ENCODE peak calls at places on chromosomes 1 and 21, in seven cellular contexts. B is SK-N-SH, C is OCI-LY7, Z is hepatocyte, A is MM.1S, D is HCT116, N is PC-3. Q is an unnamed sample.

GRCh38 chr1:94970783-94971182 is 43.9 kb upstream of the CNN3 start:
- DNase-seq in A (no peak), N (peak), Z (no peak), C (no peak), B (peak), D (no peak), Q (peak)

GRCh38 chr1:59116920-59117542 is 179.9 kb upstream of the FGGY start:
- DNase-seq in A (no peak), C (no peak), N (peak), B (no peak), Z (no peak), D (no peak), Q (peak)

GRCh38 chr1:108646661-108647269 is 14.1 kb downstream of the HENMT1 start:
- DNase-seq in Z (peak), N (peak), D (no peak), C (peak), A (no peak), B (no peak), Q (no peak)

GRCh38 chr1:63322944-63323865 is 838 bp downstream of the FOXD3 start:
- DNase-seq in B (peak), Z (peak), C (no peak), N (no peak), D (no peak), A (no peak), Q (peak)

GRCh38 chr1:94602312-94602711 is 60.8 kb upstream of the F3 start:
- DNase-seq in C (no peak), A (peak), Z (no peak), B (no peak), D (no peak), N (peak), Q (no peak)

GRCh38 chr1:106049595-106049994 is 1006.9 kb upstream of the PRMT6 start:
- DNase-seq in A (no peak), C (no peak), N (peak), Z (peak), D (no peak), B (no peak), Q (no peak)

GRCh38 chr1:228283043-228283371 is 75.2 kb downstream of the OBSCN start:
- DNase-seq in N (no peak), D (no peak), C (no peak), A (no peak), B (no peak), Z (no peak), Q (no peak)

GRCh38 chr1:56707379-56707778 is 62.3 kb downstream of the PRKAA2 start:
- DNase-seq in Z (no peak), B (no peak), D (no peak), A (peak), N (no peak), C (no peak), Q (no peak)

GRCh38 chr1:183155939-183156338 is 30.1 kb upstream of the LAMC2 start:
- DNase-seq in D (no peak), C (no peak), N (no peak), A (no peak), Z (no peak), B (no peak), Q (no peak)

GRCh38 chr1:83500987-83501591 is 497.8 kb downstream of the TTLL7 start:
- DNase-seq in B (no peak), N (no peak), C (no peak), D (no peak), Z (peak), A (no peak), Q (no peak)

GRCh38 chr1:157410457-157410856 is 141.9 kb downstream of the FCRL5 start:
- DNase-seq in N (no peak), C (no peak), D (no peak), A (no peak), B (no peak), Z (no peak), Q (no peak)

GRCh38 chr1:25609921-25610320 is 6.7 kb upstream of the MAN1C1 start:
- DNase-seq in D (no peak), Z (peak), A (no peak), C (no peak), B (peak), N (no peak), Q (peak)

GRCh38 chr1:42931108-42931539 is 27.5 kb downstream of the SLC2A1 start:
- DNase-seq in A (peak), N (peak), C (peak), Z (peak), B (peak), D (no peak), Q (peak)

GRCh38 chr1:10788592-10789006 is 7.8 kb downstream of the CASZ1 start:
- DNase-seq in Z (peak), C (no peak), B (peak), A (no peak), D (no peak), N (peak), Q (peak)

GRCh38 chr1:150813028-150813707 is 5.1 kb upstream of the CTSK start:
- DNase-seq in A (peak), N (peak), Z (peak), D (peak), B (peak), C (peak), Q (peak)

GRCh38 chr1:204361781-204362180 is 2.1 kb upstream of the PLEKHA6 start:
- DNase-seq in B (no peak), D (no peak), C (no peak), A (no peak), N (no peak), Z (no peak), Q (no peak)

GRCh38 chr1:183019126-183019740 is 4.0 kb upstream of the LAMC1 start:
- DNase-seq in D (no peak), Z (no peak), A (no peak), N (peak), C (no peak), B (no peak), Q (no peak)

GRCh38 chr1:116770625-116771024 is 16.4 kb downstream of the CD2 start:
- DNase-seq in B (no peak), D (no peak), C (no peak), A (peak), Z (no peak), N (no peak), Q (no peak)

GRCh38 chr1:9128161-9128519 is 762 bp downstream of the GPR157 start:
- DNase-seq in B (peak), D (no peak), A (no peak), N (peak), Z (peak), C (no peak), Q (no peak)

GRCh38 chr1:188433428-188433827 is 1604.7 kb downstream of the PLA2G4A start:
- DNase-seq in Z (no peak), C (no peak), B (no peak), A (no peak), N (peak), D (no peak), Q (no peak)

GRCh38 chr1:225691377-225691776 is 38.5 kb upstream of the ENAH start:
- DNase-seq in D (no peak), N (peak), C (no peak), Z (peak), B (no peak), A (no peak), Q (no peak)

GRCh38 chr1:19869929-19870328 is 12.3 kb upstream of the OTUD3 start:
- DNase-seq in N (peak), B (no peak), D (no peak), C (no peak), Z (peak), A (no peak), Q (no peak)

GRCh38 chr21:43712268-43712942 is 6.5 kb upstream of the PDXK start:
- DNase-seq in C (no peak), A (no peak), D (peak), N (peak), B (no peak), Z (peak), Q (no peak)

GRCh38 chr1:26285366-26286063 is 5.6 kb downstream of the SH3BGRL3 start:
- DNase-seq in Z (no peak), D (peak), B (peak), N (peak), A (no peak), C (peak), Q (peak)

GRCh38 chr1:29706936-29707335 is 470.6 kb downstream of the PTPRU start:
- DNase-seq in B (peak), N (peak), Z (peak), A (peak), C (peak), D (no peak), Q (peak)

GRCh38 chr21:38349111-38349746 is 92.4 kb downstream of the KCNJ15 start:
- DNase-seq in C (no peak), A (no peak), B (no peak), N (no peak), Z (no peak), D (no peak), Q (no peak)

GRCh38 chr1:15051898-15052528 is 101.5 kb upstream of the TMEM51 start:
- DNase-seq in D (no peak), B (no peak), N (no peak), A (no peak), Z (no peak), C (no peak), Q (no peak)

GRCh38 chr1:56525463-56526155 is 53.8 kb downstream of the PLPP3 start:
- DNase-seq in Z (no peak), D (no peak), N (peak), A (peak), C (peak), B (no peak), Q (no peak)

GRCh38 chr1:151408891-151409290 is 9.5 kb downstream of the PSMB4 start:
- DNase-seq in C (no peak), N (no peak), Z (no peak), D (no peak), A (no peak), B (no peak), Q (no peak)

GRCh38 chr1:31573261-31573660 is 3.1 kb upstream of the TINAGL1 start:
- DNase-seq in N (no peak), Z (no peak), A (no peak), B (no peak), C (no peak), D (no peak), Q (no peak)

GRCh38 chr1:117201808-117202207 is 8.9 kb downstream of the VTCN1 start:
- DNase-seq in B (no peak), N (no peak), D (no peak), A (no peak), C (no peak), Z (no peak), Q (no peak)

GRCh38 chr1:86169625-86170024 is 13.1 kb upstream of the COL24A1 start:
- DNase-seq in N (peak), C (no peak), Z (no peak), A (no peak), B (no peak), D (no peak), Q (no peak)

GRCh38 chr1:192171123-192171522 is 12.9 kb downstream of the RGS18 start:
- DNase-seq in A (no peak), C (no peak), B (no peak), D (no peak), N (no peak), Z (no peak), Q (no peak)

GRCh38 chr1:235855811-235856429 is 10.8 kb downstream of the LYST start:
- DNase-seq in Z (no peak), D (no peak), A (peak), C (no peak), B (no peak), N (no peak), Q (no peak)

GRCh38 chr1:29758764-29759499 is 522.6 kb downstream of the PTPRU start:
- DNase-seq in A (no peak), N (no peak), B (no peak), D (no peak), Z (peak), C (no peak), Q (no peak)

GRCh38 chr1:61318319-61319125 is 236.2 kb downstream of the NFIA start:
- DNase-seq in N (peak), D (no peak), A (peak), Z (peak), C (no peak), B (no peak), Q (no peak)

GRCh38 chr1:2783069-2783434 is 18.4 kb downstream of the TTC34 start:
- DNase-seq in N (no peak), D (no peak), B (no peak), C (no peak), A (no peak), Z (no peak), Q (no peak)

GRCh38 chr1:85259118-85259865 is at the start of gene C1orf52:
- DNase-seq in A (peak), N (peak), Z (peak), B (peak), D (peak), C (peak), Q (peak)

GRCh38 chr1:85705940-85706339 is 2.3 kb downstream of the ZNHIT6 start:
- DNase-seq in A (no peak), B (no peak), D (no peak), N (no peak), C (no peak), Z (no peak), Q (no peak)

DNA sequence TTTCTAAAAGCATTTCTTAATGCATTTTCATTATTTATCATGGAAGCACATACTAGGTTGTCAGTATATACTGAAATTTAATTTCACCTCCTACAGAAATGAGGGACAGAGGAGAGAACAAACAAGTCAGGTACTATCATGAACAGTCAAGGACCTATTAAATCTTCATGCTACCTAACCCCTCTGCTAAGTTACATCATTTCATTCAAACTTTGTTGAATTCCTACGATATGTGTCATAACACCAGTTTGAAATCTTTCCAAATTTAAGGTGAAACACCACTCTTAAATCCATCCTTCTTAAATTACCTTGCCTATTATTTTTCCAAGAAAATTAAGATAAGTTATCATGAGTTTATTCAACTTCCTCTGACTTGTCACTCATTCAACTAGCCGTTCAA is 78.9 kb downstream of the DENND1B start:
- DNase-seq in Z (no peak), D (no peak), C (no peak), N (peak), B (no peak), A (no peak), Q (no peak)
- TF ChIP-seq EZH2phosphoT487 in Z (no peak), D (no peak), C (no peak), N (no peak), B (no peak), A (no peak), Q (no peak)

GRCh38 chr1:246947255-246947654 is 15.5 kb upstream of the AHCTF1 start:
- DNase-seq in B (no peak), Z (peak), A (no peak), N (peak), D (no peak), C (no peak), Q (no peak)

GRCh38 chr1:246951413-246951812 is 19.7 kb upstream of the AHCTF1 start:
- DNase-seq in C (no peak), Z (no peak), N (no peak), B (no peak), A (no peak), D (no peak), Q (no peak)

DNA sequence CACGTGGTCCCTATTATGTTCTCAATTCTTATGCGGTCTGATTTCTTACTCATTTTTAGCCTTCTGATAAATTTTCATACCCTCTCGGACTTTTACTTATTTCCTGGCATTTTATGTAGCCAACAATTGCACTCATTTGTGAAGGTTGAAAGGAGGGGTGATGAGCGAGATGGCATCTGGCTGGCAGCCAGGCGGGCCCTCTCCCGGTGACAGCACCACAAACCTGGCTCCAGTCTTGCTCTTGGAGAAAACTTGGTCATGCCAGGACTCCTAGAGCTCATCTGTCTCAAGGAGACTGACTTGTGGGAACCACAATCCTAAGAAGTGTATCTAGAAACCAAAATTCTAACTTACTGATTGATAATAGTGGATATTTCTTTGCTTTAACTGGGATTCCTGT is 14.6 kb upstream of the AHCTF1 start:
- DNase-seq in Z (no peak), C (no peak), B (no peak), D (no peak), A (no peak), N (no peak), Q (no peak)
- TF ChIP-seq EZH2phosphoT487 in Z (no peak), C (no peak), B (no peak), D (no peak), A (no peak), N (no peak), Q (no peak)

GRCh38 chr1:159992161-159992560 is 38.1 kb upstream of the SLAMF9 start:
- DNase-seq in N (no peak), A (no peak), C (no peak), Z (no peak), D (no peak), B (no peak), Q (peak)
- TF ChIP-seq EZH2phosphoT487 in N (no peak), A (no peak), C (no peak), Z (no peak), D (no peak), B (no peak), Q (no peak)

DNA sequence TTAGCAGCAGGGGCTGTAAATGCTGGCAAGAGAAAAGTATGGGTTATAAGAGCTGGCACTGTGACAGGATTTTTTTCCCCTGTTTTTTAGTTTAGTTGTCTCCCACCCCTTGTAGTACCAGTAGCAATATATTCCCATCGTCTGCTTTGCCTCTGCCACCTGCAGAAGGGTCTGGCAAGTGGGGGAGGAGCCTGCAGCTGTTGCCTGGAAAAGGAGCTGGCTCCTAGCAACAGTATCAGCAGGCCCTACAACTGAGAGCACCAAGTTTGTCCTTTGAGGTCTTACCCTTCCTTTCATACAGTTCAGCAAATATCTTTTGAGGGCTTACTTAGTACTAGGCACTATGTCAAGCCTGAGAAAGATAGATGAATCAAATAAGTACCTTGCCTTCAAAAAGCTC is 3.5 kb downstream of the LRRC42 start:
- DNase-seq in D (no peak), A (no peak), B (no peak), C (no peak), Z (no peak), N (no peak), Q (no peak)
- TF ChIP-seq EZH2phosphoT487 in D (no peak), A (no peak), B (no peak), C (no peak), Z (no peak), N (no peak), Q (no peak)

DNA sequence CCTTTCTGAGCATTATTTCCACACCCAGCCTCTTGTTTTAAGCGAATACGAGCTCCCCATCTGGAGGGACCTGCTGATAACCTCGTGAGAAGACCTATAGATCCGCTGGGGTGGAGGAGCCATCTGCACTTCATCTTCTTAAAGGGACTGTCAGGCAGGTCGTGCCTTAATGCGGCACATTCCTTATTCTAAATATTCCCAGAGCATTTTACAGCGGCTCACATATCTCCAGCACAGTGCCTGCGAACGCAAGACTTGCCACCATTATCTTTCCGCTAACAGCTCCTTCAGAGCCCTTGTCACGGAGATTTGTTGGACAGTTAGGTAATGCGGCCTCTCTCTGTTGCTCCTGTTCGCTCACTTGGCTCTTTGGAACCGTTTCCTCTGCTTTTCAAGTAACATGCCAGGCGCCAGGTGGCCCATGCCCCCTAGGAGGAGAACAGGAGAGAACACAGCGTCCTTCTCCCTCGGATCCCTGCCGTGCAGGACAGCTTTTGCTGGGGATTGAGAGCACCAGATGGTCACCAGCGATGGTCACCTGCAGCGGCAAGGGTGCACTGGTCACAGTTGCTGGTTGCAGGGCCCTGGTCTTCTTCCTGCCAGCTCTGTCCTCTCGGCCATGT is 162.4 kb downstream of the PGBD5 start:
- DNase-seq in N (no peak), B (no peak), C (no peak), A (no peak), D (no peak), Z (no peak), Q (no peak)
- TF ChIP-seq EZH2phosphoT487 in N (no peak), B (no peak), C (no peak), A (no peak), D (no peak), Z (no peak), Q (no peak)

DNA sequence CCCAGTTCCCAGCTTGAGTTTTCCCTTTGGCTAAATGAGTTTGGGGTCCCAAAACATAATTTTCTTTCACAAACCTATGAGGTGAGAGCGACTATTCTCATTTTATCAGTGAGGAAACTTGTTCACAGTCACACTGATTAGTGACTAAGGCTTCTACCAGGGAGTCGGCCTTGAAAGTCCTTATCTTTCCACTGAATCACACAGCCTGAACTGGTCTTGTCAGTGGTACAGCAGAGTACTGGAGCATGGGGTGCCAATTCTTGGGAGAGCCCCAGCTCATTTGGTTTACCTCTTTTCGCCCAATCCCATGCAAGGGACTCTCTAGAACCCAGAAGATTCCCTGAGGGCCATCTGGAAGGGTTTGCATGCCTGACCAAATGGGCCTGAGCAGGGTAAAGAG is 16.9 kb downstream of the HSD3B2 start:
- DNase-seq in D (no peak), N (no peak), A (no peak), Z (no peak), B (no peak), C (no peak), Q (no peak)
- TF ChIP-seq EZH2phosphoT487 in D (no peak), N (no peak), A (no peak), Z (no peak), B (no peak), C (no peak), Q (no peak)

GRCh38 chr1:33126411-33127000 is 45.6 kb downstream of the AZIN2 start:
- DNase-seq in C (no peak), D (no peak), B (no peak), N (no peak), A (no peak), Z (no peak), Q (no peak)
- TF ChIP-seq EZH2phosphoT487 in C (no peak), D (no peak), B (no peak), N (no peak), A (no peak), Z (no peak), Q (no peak)

DNA sequence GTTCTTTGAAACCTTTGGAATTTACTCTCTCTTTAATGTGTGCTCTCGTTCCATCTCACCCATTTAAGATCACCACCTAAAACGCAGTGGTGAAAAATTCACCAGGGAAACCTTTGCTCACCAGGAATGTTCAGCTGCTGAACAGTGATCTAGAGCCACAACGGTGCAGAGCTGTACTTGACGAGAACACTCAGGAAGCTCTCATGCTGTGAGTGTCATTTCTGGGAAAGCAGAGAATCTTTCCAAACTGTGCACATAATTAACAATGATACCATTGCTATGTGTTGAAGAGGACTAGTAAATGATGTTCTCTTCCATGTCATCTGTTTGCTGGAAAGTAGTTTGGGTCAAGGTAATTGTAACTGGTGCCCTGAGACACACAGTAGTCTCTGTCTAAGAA is 117.1 kb downstream of the ZZZ3 start:
- DNase-seq in A (no peak), D (no peak), Z (no peak), B (no peak), N (no peak), C (no peak), Q (no peak)
- TF ChIP-seq EZH2phosphoT487 in A (no peak), D (no peak), Z (no peak), B (no peak), N (no peak), C (no peak), Q (no peak)